ENCODE peak calls at places on chromosomes 16 and 17, in ten cellular contexts. One of them, this sample, is unnamed.
A peak's percentile ranks its signal among the peaks of the same experiment; 100 is the strongest.

GRCh38 chr17:79476074-79476473 is 134.8 kb downstream of the RBFOX3 start:
- DNase-seq in lung: no peak
- DNase-seq in CD4-positive, CD25-positive, alpha-beta regulatory T cell: no peak
- DNase-seq in uterus: no peak
- DNase-seq in effector memory CD4-positive, alpha-beta T cell: no peak
- DNase-seq in cardiac muscle cell: no peak
- DNase-seq in cardiac fibroblast: no peak
- DNase-seq in BE2C: no peak
- DNase-seq in tibial nerve: no peak
- DNase-seq in fibroblast of the aortic adventitia: no peak
- DNase-seq in this sample: no peak

GRCh38 chr17:4900231-4901107 is 1.1 kb downstream of the C17orf107 start:
- DNase-seq in lung: no peak
- DNase-seq in CD4-positive, CD25-positive, alpha-beta regulatory T cell: peak; percentile 81
- DNase-seq in uterus: no peak
- DNase-seq in effector memory CD4-positive, alpha-beta T cell: peak; percentile 62
- DNase-seq in cardiac muscle cell: no peak
- DNase-seq in cardiac fibroblast: no peak
- DNase-seq in BE2C: no peak
- DNase-seq in tibial nerve: no peak
- DNase-seq in fibroblast of the aortic adventitia: no peak
- DNase-seq in this sample: no peak

GRCh38 chr17:64149196-64149595 is 19.3 kb upstream of the ERN1 start:
- DNase-seq in lung: no peak
- DNase-seq in CD4-positive, CD25-positive, alpha-beta regulatory T cell: no peak
- DNase-seq in uterus: no peak
- DNase-seq in effector memory CD4-positive, alpha-beta T cell: no peak
- DNase-seq in cardiac muscle cell: no peak
- DNase-seq in cardiac fibroblast: no peak
- DNase-seq in BE2C: no peak
- DNase-seq in tibial nerve: no peak
- DNase-seq in fibroblast of the aortic adventitia: no peak
- DNase-seq in this sample: no peak

GRCh38 chr16:57301126-57301817 is 16.8 kb upstream of the PLLP start:
- DNase-seq in lung: no peak
- DNase-seq in CD4-positive, CD25-positive, alpha-beta regulatory T cell: no peak
- DNase-seq in uterus: peak; percentile 53
- DNase-seq in effector memory CD4-positive, alpha-beta T cell: no peak
- DNase-seq in cardiac muscle cell: no peak
- DNase-seq in cardiac fibroblast: no peak
- DNase-seq in BE2C: no peak
- DNase-seq in tibial nerve: no peak
- DNase-seq in fibroblast of the aortic adventitia: no peak
- DNase-seq in this sample: no peak

GRCh38 chr17:45020354-45021138 is 30.9 kb downstream of the DCAKD start:
- DNase-seq in lung: no peak
- DNase-seq in CD4-positive, CD25-positive, alpha-beta regulatory T cell: no peak
- DNase-seq in uterus: peak; percentile 30
- DNase-seq in effector memory CD4-positive, alpha-beta T cell: no peak
- DNase-seq in cardiac muscle cell: no peak
- DNase-seq in cardiac fibroblast: no peak
- DNase-seq in BE2C: peak; percentile 60
- DNase-seq in tibial nerve: peak; percentile 32
- DNase-seq in fibroblast of the aortic adventitia: peak; percentile 16
- DNase-seq in this sample: no peak

GRCh38 chr17:10025976-10026785 is 121.1 kb upstream of the RCVRN start:
- DNase-seq in lung: no peak
- DNase-seq in CD4-positive, CD25-positive, alpha-beta regulatory T cell: no peak
- DNase-seq in uterus: no peak
- DNase-seq in effector memory CD4-positive, alpha-beta T cell: no peak
- DNase-seq in cardiac muscle cell: peak; percentile 9
- DNase-seq in cardiac fibroblast: no peak
- DNase-seq in BE2C: no peak
- DNase-seq in tibial nerve: no peak
- DNase-seq in fibroblast of the aortic adventitia: no peak
- DNase-seq in this sample: no peak

GRCh38 chr16:67277999-67278772 is 1.1 kb upstream of the PLEKHG4 start:
- DNase-seq in lung: no peak
- DNase-seq in CD4-positive, CD25-positive, alpha-beta regulatory T cell: no peak
- DNase-seq in uterus: no peak
- DNase-seq in effector memory CD4-positive, alpha-beta T cell: no peak
- DNase-seq in cardiac muscle cell: no peak
- DNase-seq in cardiac fibroblast: peak; percentile 76
- DNase-seq in BE2C: no peak
- DNase-seq in tibial nerve: no peak
- DNase-seq in fibroblast of the aortic adventitia: peak; percentile 90
- DNase-seq in this sample: peak; percentile 16

GRCh38 chr17:14211778-14212177 is 24.9 kb downstream of the CDRT15 start:
- DNase-seq in lung: no peak
- DNase-seq in CD4-positive, CD25-positive, alpha-beta regulatory T cell: peak; percentile 29
- DNase-seq in uterus: peak; percentile 27
- DNase-seq in effector memory CD4-positive, alpha-beta T cell: peak; percentile 12
- DNase-seq in cardiac muscle cell: no peak
- DNase-seq in cardiac fibroblast: peak; percentile 11
- DNase-seq in BE2C: no peak
- DNase-seq in tibial nerve: no peak
- DNase-seq in fibroblast of the aortic adventitia: no peak
- DNase-seq in this sample: no peak

GRCh38 chr17:51585514-51586104 is 325.3 kb downstream of the UTP18 start:
- DNase-seq in lung: no peak
- DNase-seq in CD4-positive, CD25-positive, alpha-beta regulatory T cell: no peak
- DNase-seq in uterus: no peak
- DNase-seq in effector memory CD4-positive, alpha-beta T cell: no peak
- DNase-seq in cardiac muscle cell: peak; percentile 39
- DNase-seq in cardiac fibroblast: no peak
- DNase-seq in BE2C: peak; percentile 43
- DNase-seq in tibial nerve: no peak
- DNase-seq in fibroblast of the aortic adventitia: no peak
- DNase-seq in this sample: peak; percentile 28

GRCh38 chr16:8963010-8963824 is 489 bp downstream of the USP7 start:
- DNase-seq in lung: no peak
- DNase-seq in CD4-positive, CD25-positive, alpha-beta regulatory T cell: no peak
- DNase-seq in uterus: no peak
- DNase-seq in effector memory CD4-positive, alpha-beta T cell: peak; percentile 9
- DNase-seq in cardiac muscle cell: peak; percentile 44
- DNase-seq in cardiac fibroblast: no peak
- DNase-seq in BE2C: no peak
- DNase-seq in tibial nerve: no peak
- DNase-seq in fibroblast of the aortic adventitia: no peak
- DNase-seq in this sample: no peak

GRCh38 chr17:673200-673681 is 41.4 kb downstream of the VPS53 start:
- DNase-seq in lung: no peak
- DNase-seq in CD4-positive, CD25-positive, alpha-beta regulatory T cell: no peak
- DNase-seq in uterus: no peak
- DNase-seq in effector memory CD4-positive, alpha-beta T cell: no peak
- DNase-seq in cardiac muscle cell: peak; percentile 42
- DNase-seq in cardiac fibroblast: no peak
- DNase-seq in BE2C: no peak
- DNase-seq in tibial nerve: no peak
- DNase-seq in fibroblast of the aortic adventitia: no peak
- DNase-seq in this sample: no peak

GRCh38 chr17:31758646-31759045 is 100.4 kb downstream of the COPRS start:
- DNase-seq in lung: no peak
- DNase-seq in CD4-positive, CD25-positive, alpha-beta regulatory T cell: no peak
- DNase-seq in uterus: no peak
- DNase-seq in effector memory CD4-positive, alpha-beta T cell: no peak
- DNase-seq in cardiac muscle cell: no peak
- DNase-seq in cardiac fibroblast: no peak
- DNase-seq in BE2C: no peak
- DNase-seq in tibial nerve: no peak
- DNase-seq in fibroblast of the aortic adventitia: peak; percentile 45
- DNase-seq in this sample: no peak

GRCh38 chr16:87895641-87896141 is 26.4 kb upstream of the SLC7A5 start:
- DNase-seq in lung: no peak
- DNase-seq in CD4-positive, CD25-positive, alpha-beta regulatory T cell: no peak
- DNase-seq in uterus: no peak
- DNase-seq in effector memory CD4-positive, alpha-beta T cell: peak; percentile 14
- DNase-seq in cardiac muscle cell: no peak
- DNase-seq in cardiac fibroblast: peak; percentile 57
- DNase-seq in BE2C: no peak
- DNase-seq in tibial nerve: no peak
- DNase-seq in fibroblast of the aortic adventitia: no peak
- DNase-seq in this sample: peak; percentile 82

GRCh38 chr17:47810200-47810821 is 11.3 kb downstream of the OSBPL7 start:
- DNase-seq in lung: peak; percentile 69
- DNase-seq in CD4-positive, CD25-positive, alpha-beta regulatory T cell: no peak
- DNase-seq in uterus: no peak
- DNase-seq in effector memory CD4-positive, alpha-beta T cell: no peak
- DNase-seq in cardiac muscle cell: peak; percentile 28
- DNase-seq in cardiac fibroblast: peak; percentile 92
- DNase-seq in BE2C: peak; percentile 54
- DNase-seq in tibial nerve: no peak
- DNase-seq in fibroblast of the aortic adventitia: peak; percentile 85
- DNase-seq in this sample: no peak

GRCh38 chr16:56897026-56897799 is 32.2 kb downstream of the SLC12A3 start:
- DNase-seq in lung: no peak
- DNase-seq in CD4-positive, CD25-positive, alpha-beta regulatory T cell: no peak
- DNase-seq in uterus: no peak
- DNase-seq in effector memory CD4-positive, alpha-beta T cell: no peak
- DNase-seq in cardiac muscle cell: no peak
- DNase-seq in cardiac fibroblast: no peak
- DNase-seq in BE2C: no peak
- DNase-seq in tibial nerve: no peak
- DNase-seq in fibroblast of the aortic adventitia: no peak
- DNase-seq in this sample: no peak

GRCh38 chr16:31181102-31181830 is 1.3 kb downstream of the FUS start:
- DNase-seq in lung: peak; percentile 33
- DNase-seq in CD4-positive, CD25-positive, alpha-beta regulatory T cell: peak; percentile 22
- DNase-seq in uterus: peak; percentile 38
- DNase-seq in effector memory CD4-positive, alpha-beta T cell: peak; percentile 33
- DNase-seq in cardiac muscle cell: no peak
- DNase-seq in cardiac fibroblast: peak; percentile 58
- DNase-seq in BE2C: peak; percentile 30
- DNase-seq in tibial nerve: peak; percentile 28
- DNase-seq in fibroblast of the aortic adventitia: no peak
- DNase-seq in this sample: no peak

DNA sequence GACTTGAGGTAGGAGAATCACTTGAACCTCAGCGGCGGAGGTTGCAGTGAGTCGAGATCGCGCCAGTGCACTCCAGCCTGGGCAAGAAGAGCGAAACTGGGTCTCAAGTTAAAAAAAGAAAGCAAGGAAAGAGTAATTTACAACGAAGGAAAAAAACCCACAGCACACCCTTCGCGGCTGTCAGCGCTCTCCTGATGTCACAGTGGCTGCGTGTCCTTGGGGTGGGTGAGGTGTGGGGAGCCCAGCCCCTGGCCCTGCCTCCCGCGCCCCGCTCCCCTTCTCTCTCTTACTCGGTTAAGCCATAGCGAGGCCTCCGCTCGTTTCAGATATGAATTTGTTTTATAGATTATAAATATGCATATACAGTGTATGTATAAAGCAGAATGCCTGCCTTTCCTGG is 740 bp upstream of the JPT2 start:
- DNase-seq in lung: no peak
- DNase-seq in CD4-positive, CD25-positive, alpha-beta regulatory T cell: no peak
- DNase-seq in uterus: no peak
- DNase-seq in effector memory CD4-positive, alpha-beta T cell: no peak
- DNase-seq in cardiac muscle cell: no peak
- DNase-seq in cardiac fibroblast: no peak
- DNase-seq in BE2C: no peak
- DNase-seq in tibial nerve: no peak
- DNase-seq in fibroblast of the aortic adventitia: no peak
- DNase-seq in this sample: no peak
- H3K4me3 ChIP-seq in lung: no peak overlapping the region
- H3K4me3 ChIP-seq in CD4-positive, CD25-positive, alpha-beta regulatory T cell: peak overlapping the region; percentile 44
- H3K4me3 ChIP-seq in uterus: peak overlapping the region; percentile 95
- H3K4me3 ChIP-seq in effector memory CD4-positive, alpha-beta T cell: no peak overlapping the region
- H3K4me3 ChIP-seq in cardiac muscle cell: peak overlapping the region; percentile 36
- H3K4me3 ChIP-seq in cardiac fibroblast: no peak overlapping the region
- H3K4me3 ChIP-seq in BE2C: peak overlapping the region; percentile 19
- H3K4me3 ChIP-seq in tibial nerve: no peak overlapping the region
- H3K4me3 ChIP-seq in fibroblast of the aortic adventitia: no peak overlapping the region
- H3K4me3 ChIP-seq in this sample: peak overlapping the region; percentile 38

DNA sequence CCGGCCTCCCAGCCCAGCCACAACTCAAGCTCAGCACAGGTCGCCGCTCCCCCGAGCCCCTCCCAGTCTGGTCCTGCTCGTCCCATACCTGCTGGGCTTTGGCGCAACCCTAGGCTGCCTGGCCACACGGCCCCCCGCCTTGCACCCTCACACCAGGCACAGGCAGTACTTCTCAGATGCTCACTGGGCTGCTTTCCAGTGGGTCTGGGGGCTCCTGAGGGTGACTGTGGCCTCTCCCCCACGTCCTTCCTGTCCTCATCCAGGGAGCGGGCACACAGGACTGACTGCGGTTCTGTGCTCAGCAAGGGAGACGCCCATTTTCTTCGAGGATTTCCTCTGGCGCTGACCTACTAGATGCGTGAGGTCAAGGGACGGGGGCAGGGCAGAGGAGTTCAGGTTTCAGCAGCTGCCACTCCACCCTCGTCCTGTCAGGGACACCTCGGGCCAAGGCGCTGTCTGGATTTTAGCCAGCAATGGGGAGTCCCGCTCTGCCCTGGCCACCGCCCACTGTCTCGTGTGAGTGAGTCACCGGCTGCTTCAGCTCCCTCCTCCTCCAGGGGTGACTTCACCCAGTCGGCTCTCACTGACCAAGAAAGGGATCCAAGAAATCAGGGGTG is 115.8 kb downstream of the NPIPB11 start:
- DNase-seq in lung: peak; percentile 98
- DNase-seq in CD4-positive, CD25-positive, alpha-beta regulatory T cell: no peak
- DNase-seq in uterus: peak; percentile 96
- DNase-seq in effector memory CD4-positive, alpha-beta T cell: peak; percentile 42
- DNase-seq in cardiac muscle cell: peak; percentile 84
- DNase-seq in cardiac fibroblast: peak; percentile 96
- DNase-seq in BE2C: peak; percentile 77
- DNase-seq in tibial nerve: peak; percentile 94
- DNase-seq in fibroblast of the aortic adventitia: peak; percentile 76
- DNase-seq in this sample: no peak
- H3K4me3 ChIP-seq in lung: no peak overlapping the region
- H3K4me3 ChIP-seq in CD4-positive, CD25-positive, alpha-beta regulatory T cell: no peak overlapping the region
- H3K4me3 ChIP-seq in uterus: peak overlapping the region; percentile 28
- H3K4me3 ChIP-seq in effector memory CD4-positive, alpha-beta T cell: peak overlapping the region; percentile 29
- H3K4me3 ChIP-seq in cardiac muscle cell: no peak overlapping the region
- H3K4me3 ChIP-seq in cardiac fibroblast: no peak overlapping the region
- H3K4me3 ChIP-seq in BE2C: no peak overlapping the region
- H3K4me3 ChIP-seq in tibial nerve: peak overlapping the region; percentile 28
- H3K4me3 ChIP-seq in fibroblast of the aortic adventitia: no peak overlapping the region
- H3K4me3 ChIP-seq in this sample: no peak overlapping the region

DNA sequence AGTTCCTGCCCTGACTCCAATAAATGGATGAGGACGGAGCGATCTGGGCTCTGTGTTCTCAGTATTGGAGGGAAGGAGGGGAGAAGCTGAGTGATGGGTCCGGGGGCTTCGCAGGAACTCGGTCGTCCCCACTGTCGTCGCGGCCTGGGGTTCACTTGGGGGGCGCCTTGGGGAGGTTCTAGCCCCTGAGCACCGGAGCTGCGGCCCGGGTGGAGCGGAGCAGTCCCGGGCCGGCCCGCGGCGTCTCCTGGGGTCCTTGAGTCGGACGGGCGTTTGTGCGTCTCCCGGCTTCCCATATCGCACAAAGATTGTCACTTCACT is 600 bp upstream of the HBM start:
- DNase-seq in lung: no peak
- DNase-seq in CD4-positive, CD25-positive, alpha-beta regulatory T cell: no peak
- DNase-seq in uterus: no peak
- DNase-seq in effector memory CD4-positive, alpha-beta T cell: no peak
- DNase-seq in cardiac muscle cell: no peak
- DNase-seq in cardiac fibroblast: no peak
- DNase-seq in BE2C: no peak
- DNase-seq in tibial nerve: no peak
- DNase-seq in fibroblast of the aortic adventitia: no peak
- DNase-seq in this sample: no peak
- H3K4me3 ChIP-seq in lung: no peak overlapping the region
- H3K4me3 ChIP-seq in CD4-positive, CD25-positive, alpha-beta regulatory T cell: no peak overlapping the region
- H3K4me3 ChIP-seq in uterus: no peak overlapping the region
- H3K4me3 ChIP-seq in effector memory CD4-positive, alpha-beta T cell: peak overlapping the region; percentile 23
- H3K4me3 ChIP-seq in cardiac muscle cell: peak overlapping the region; percentile 23
- H3K4me3 ChIP-seq in cardiac fibroblast: no peak overlapping the region
- H3K4me3 ChIP-seq in BE2C: peak overlapping the region; percentile 38
- H3K4me3 ChIP-seq in tibial nerve: no peak overlapping the region
- H3K4me3 ChIP-seq in fibroblast of the aortic adventitia: no peak overlapping the region
- H3K4me3 ChIP-seq in this sample: no peak overlapping the region

GRCh38 chr17:56665864-56666263 is 72.4 kb downstream of the NOG start:
- DNase-seq in lung: no peak
- DNase-seq in CD4-positive, CD25-positive, alpha-beta regulatory T cell: no peak
- DNase-seq in uterus: no peak
- DNase-seq in effector memory CD4-positive, alpha-beta T cell: no peak
- DNase-seq in cardiac muscle cell: peak; percentile 19
- DNase-seq in cardiac fibroblast: no peak
- DNase-seq in BE2C: no peak
- DNase-seq in tibial nerve: no peak
- DNase-seq in fibroblast of the aortic adventitia: no peak
- DNase-seq in this sample: no peak
- H3K4me3 ChIP-seq in lung: no peak overlapping the region
- H3K4me3 ChIP-seq in CD4-positive, CD25-positive, alpha-beta regulatory T cell: no peak overlapping the region
- H3K4me3 ChIP-seq in uterus: no peak overlapping the region
- H3K4me3 ChIP-seq in effector memory CD4-positive, alpha-beta T cell: no peak overlapping the region
- H3K4me3 ChIP-seq in cardiac muscle cell: no peak overlapping the region
- H3K4me3 ChIP-seq in cardiac fibroblast: no peak overlapping the region
- H3K4me3 ChIP-seq in BE2C: no peak overlapping the region
- H3K4me3 ChIP-seq in tibial nerve: no peak overlapping the region
- H3K4me3 ChIP-seq in fibroblast of the aortic adventitia: no peak overlapping the region
- H3K4me3 ChIP-seq in this sample: no peak overlapping the region

This sample was measured in Jurkat, Clone E6-1.